ENCODE peak calls at places on chromosomes 4 and X, in four cellular contexts. One of them, this sample, is unnamed.
A peak's percentile ranks its signal among the peaks of the same experiment; 100 is the strongest.

GRCh38 chrX:8783100-8784098 is 17.8 kb downstream of the FAM9A start:
- DNase-seq in stomach: no peak
- DNase-seq in heart left ventricle: no peak
- DNase-seq in breast epithelium: no peak
- DNase-seq in this sample: no peak

GRCh38 chrX:40266490-40267333 is 169.0 kb upstream of the BCOR start:
- DNase-seq in stomach: peak; percentile 72
- DNase-seq in breast epithelium: peak; percentile 53
- DNase-seq in heart left ventricle: peak; percentile 67
- DNase-seq in this sample: peak; percentile 35

GRCh38 chr4:182644326-182645050 is 272.7 kb downstream of the DCTD start:
- DNase-seq in heart left ventricle: no peak
- DNase-seq in stomach: no peak
- DNase-seq in breast epithelium: no peak
- DNase-seq in this sample: no peak

GRCh38 chr4:4771160-4771559 is 88.3 kb upstream of the MSX1 start:
- DNase-seq in stomach: no peak
- DNase-seq in breast epithelium: no peak
- DNase-seq in heart left ventricle: no peak
- DNase-seq in this sample: no peak

GRCh38 chr4:6824772-6825402 is 42.4 kb downstream of the KIAA0232 start:
- DNase-seq in heart left ventricle: no peak
- DNase-seq in breast epithelium: no peak
- DNase-seq in stomach: no peak
- DNase-seq in this sample: no peak

GRCh38 chr4:6953751-6954380 is 44.2 kb downstream of the TBC1D14 start:
- DNase-seq in heart left ventricle: peak; percentile 91
- DNase-seq in stomach: peak; percentile 94
- DNase-seq in breast epithelium: peak; percentile 80
- DNase-seq in this sample: no peak

GRCh38 chrX:151396042-151396826 is 772 bp upstream of the VMA21 start:
- DNase-seq in breast epithelium: peak; percentile 48
- DNase-seq in stomach: no peak
- DNase-seq in heart left ventricle: no peak
- DNase-seq in this sample: no peak

GRCh38 chr4:48585401-48585800 is 95.3 kb downstream of the ZAR1 start:
- DNase-seq in stomach: no peak
- DNase-seq in heart left ventricle: no peak
- DNase-seq in breast epithelium: no peak
- DNase-seq in this sample: no peak

GRCh38 chr4:129455462-129455861 is 359.5 kb downstream of the C4orf33 start:
- DNase-seq in stomach: no peak
- DNase-seq in breast epithelium: no peak
- DNase-seq in heart left ventricle: no peak
- DNase-seq in this sample: no peak

GRCh38 chr4:76980280-76980679 is 30.7 kb downstream of the SEPTIN11 start:
- DNase-seq in breast epithelium: no peak
- DNase-seq in heart left ventricle: no peak
- DNase-seq in stomach: no peak
- DNase-seq in this sample: no peak

GRCh38 chr4:60366661-60367060 is 833.5 kb upstream of the ADGRL3 start:
- DNase-seq in breast epithelium: no peak
- DNase-seq in heart left ventricle: no peak
- DNase-seq in stomach: no peak
- DNase-seq in this sample: no peak

GRCh38 chrX:110394653-110395052 is 36.0 kb downstream of the RTL9 start:
- DNase-seq in breast epithelium: no peak
- DNase-seq in stomach: no peak
- DNase-seq in heart left ventricle: no peak
- DNase-seq in this sample: no peak

GRCh38 chr4:86910820-86911684 is 18.8 kb upstream of the C4orf36 start:
- DNase-seq in stomach: no peak
- DNase-seq in heart left ventricle: no peak
- DNase-seq in breast epithelium: no peak
- DNase-seq in this sample: no peak

DNA sequence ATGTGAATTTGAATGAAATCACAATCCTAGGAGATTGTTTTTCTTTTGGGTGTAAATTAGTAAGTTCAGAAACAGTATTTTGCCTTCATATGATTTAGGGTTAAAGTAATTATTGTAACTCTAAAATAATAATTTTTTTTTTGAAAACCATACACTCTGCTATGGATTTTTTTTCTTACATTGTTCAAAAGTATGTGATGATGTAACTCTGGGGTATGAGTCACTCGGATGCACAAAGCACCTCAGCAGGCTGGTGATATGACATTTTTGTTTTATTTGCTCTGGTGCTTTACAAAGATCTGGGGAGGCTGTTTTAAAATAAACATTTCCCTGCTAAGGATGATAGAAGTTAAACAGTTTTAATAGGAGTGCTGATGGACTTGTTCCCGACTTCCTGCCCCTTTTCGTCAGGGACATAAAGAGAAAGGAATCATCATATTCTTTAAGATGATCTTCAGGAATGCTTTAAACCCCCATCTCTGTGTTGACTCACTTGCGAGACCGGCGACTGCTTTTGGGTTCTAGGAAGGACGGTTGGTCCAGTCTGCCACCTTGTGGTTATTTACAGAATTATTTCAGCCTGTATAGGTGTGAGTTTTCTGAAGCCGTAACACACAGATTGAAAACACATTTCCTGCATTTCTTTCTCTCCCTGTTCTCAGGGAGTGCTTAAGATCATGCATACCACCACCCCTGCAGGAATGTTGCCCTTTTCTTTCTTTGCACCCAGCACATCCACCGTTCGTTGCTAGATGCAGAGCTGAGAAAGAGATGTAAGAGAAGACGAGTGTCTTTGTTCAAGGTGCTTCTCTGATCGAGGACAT is 72.5 kb downstream of the RAPGEF2 start:
- DNase-seq in stomach: peak; percentile 53
- DNase-seq in breast epithelium: no peak
- DNase-seq in heart left ventricle: peak; percentile 63
- DNase-seq in this sample: peak; percentile 50
- TF ChIP-seq POLR2A in stomach: no peak
- TF ChIP-seq POLR2A in breast epithelium: no peak
- TF ChIP-seq POLR2A in heart left ventricle: no peak
- TF ChIP-seq POLR2A in this sample: no peak

GRCh38 chrX:2883770-2884169 is 45.4 kb downstream of the ARSD start:
- DNase-seq in breast epithelium: no peak
- DNase-seq in heart left ventricle: no peak
- DNase-seq in stomach: no peak
- DNase-seq in this sample: no peak

GRCh38 chrX:2889045-2889605 is 40.0 kb downstream of the ARSD start:
- DNase-seq in heart left ventricle: no peak
- DNase-seq in breast epithelium: no peak
- DNase-seq in stomach: no peak
- DNase-seq in this sample: no peak

GRCh38 chrX:2892816-2893215 is 36.3 kb downstream of the ARSD start:
- DNase-seq in breast epithelium: no peak
- DNase-seq in stomach: no peak
- DNase-seq in heart left ventricle: no peak
- DNase-seq in this sample: no peak

DNA sequence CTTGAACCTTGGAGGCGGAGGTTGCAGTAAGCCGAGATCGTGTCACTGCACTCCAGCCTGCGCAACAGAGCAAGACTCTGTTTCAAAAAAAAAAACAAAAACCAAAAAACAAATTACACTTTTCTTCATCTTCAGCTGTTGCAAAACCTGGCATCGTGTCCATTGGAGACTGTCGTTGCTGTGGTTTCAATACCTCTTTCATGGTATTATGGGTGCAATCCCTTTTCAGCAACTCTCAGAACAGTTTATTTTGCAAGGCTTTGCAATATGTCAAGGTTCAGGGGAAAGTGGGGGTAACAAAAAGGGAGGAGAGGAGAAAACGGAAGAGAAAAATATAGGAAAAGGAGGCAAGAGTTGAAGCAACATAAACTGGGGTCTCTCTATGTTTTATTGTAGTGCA is 40.8 kb downstream of the ARSD start:
- DNase-seq in breast epithelium: no peak
- DNase-seq in heart left ventricle: no peak
- DNase-seq in stomach: no peak
- DNase-seq in this sample: no peak
- H3K4me3 ChIP-seq in breast epithelium: no peak overlapping the region
- H3K4me3 ChIP-seq in heart left ventricle: no peak overlapping the region
- H3K4me3 ChIP-seq in stomach: no peak overlapping the region
- H3K4me3 ChIP-seq in this sample: no peak overlapping the region

DNA sequence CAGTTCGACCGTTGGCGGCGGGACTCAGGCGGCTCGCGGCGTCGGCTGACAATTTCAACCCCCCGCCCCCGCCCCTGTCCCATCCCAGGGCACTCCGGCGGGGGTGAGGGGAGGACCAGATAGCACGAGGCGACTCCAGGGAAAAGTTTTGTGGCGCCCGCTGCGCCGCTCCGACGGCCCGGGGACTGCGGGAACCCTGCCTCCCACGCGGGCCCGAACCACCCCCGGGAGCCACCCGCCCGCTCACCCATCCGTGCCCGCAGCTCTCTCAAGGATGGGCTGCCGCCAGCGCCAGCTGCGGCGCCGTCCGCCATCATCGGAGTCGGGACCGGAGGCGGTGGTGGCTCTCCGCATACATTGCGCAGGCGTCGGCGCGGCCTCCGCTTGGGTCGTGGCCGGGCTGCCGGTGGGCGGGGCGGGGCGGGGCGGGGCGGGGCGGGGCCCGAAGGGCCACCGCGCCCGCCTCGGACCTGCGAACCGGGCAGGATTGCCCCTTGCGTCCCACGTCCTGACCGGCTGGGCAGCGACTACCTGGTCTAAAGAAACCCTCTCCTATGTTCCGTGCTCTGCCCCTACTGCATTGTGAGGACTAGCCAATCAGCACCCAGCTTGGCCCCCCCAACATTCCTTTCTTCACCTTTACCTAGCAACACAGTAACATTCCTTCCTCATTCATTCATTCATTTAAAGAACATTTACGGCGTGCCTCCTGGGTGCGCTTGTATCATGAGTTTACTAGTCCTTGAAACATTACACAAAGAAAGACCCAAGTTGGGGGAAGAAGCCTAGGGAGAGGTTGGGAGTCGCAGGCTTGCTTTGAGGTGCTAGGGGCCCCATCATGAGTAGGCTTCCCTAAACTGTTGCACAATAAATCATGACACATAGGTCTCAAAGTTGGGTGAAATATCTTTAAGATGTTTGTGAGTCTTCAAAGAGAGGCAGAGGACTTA is at the start of gene MAP7D3:
- DNase-seq in heart left ventricle: peak; percentile 69
- DNase-seq in breast epithelium: peak; percentile 51
- DNase-seq in stomach: peak; percentile 60
- DNase-seq in this sample: peak; percentile 34
- TF ChIP-seq POLR2A in heart left ventricle: peak; percentile 41
- TF ChIP-seq POLR2A in breast epithelium: no peak
- TF ChIP-seq POLR2A in stomach: no peak
- TF ChIP-seq POLR2A in this sample: peak; percentile 40

GRCh38 chrX:153684447-153685178 is 3.1 kb upstream of the SLC6A8 start:
- DNase-seq in stomach: no peak
- DNase-seq in heart left ventricle: no peak
- DNase-seq in breast epithelium: peak; percentile 9
- DNase-seq in this sample: no peak
- H3K4me3 ChIP-seq in stomach: no peak overlapping the region
- H3K4me3 ChIP-seq in heart left ventricle: no peak overlapping the region
- H3K4me3 ChIP-seq in breast epithelium: no peak overlapping the region
- H3K4me3 ChIP-seq in this sample: no peak overlapping the region

GRCh38 chrX:75155830-75156525 is at the start of gene ABCB7:
- DNase-seq in heart left ventricle: peak; percentile 49
- DNase-seq in stomach: peak; percentile 57
- DNase-seq in breast epithelium: no peak
- DNase-seq in this sample: peak; percentile 53
- TF ChIP-seq POLR2A in heart left ventricle: peak; percentile 19
- TF ChIP-seq POLR2A in stomach: no peak
- TF ChIP-seq POLR2A in breast epithelium: no peak
- TF ChIP-seq POLR2A in this sample: no peak